ENCODE peak calls at places on chromosomes 7 and 10, in seven cellular contexts. T is neural crest cell, H is heart right ventricle, E is fibroblast of lung, D is fibroblast of the aortic adventitia, X is spleen, B is lower lobe of right lung. K is an unnamed sample.

GRCh38 chr10:96987842-96988175 is 155.7 kb downstream of the LCOR start:
- DNase-seq in T (no peak), H (no peak), E (no peak), D (no peak), X (no peak), B (no peak), K (peak)

GRCh38 chr10:97703398-97704067 is 10.0 kb upstream of the MARVELD1 start:
- DNase-seq in T (no peak), H (no peak), E (no peak), D (no peak), X (peak), B (no peak), K (no peak)

GRCh38 chr7:17807242-17807641 is 133.1 kb downstream of the SNX13 start:
- DNase-seq in T (no peak), H (no peak), E (no peak), D (no peak), X (no peak), B (no peak), K (no peak)

GRCh38 chr10:96833220-96834001 is 1.3 kb downstream of the LCOR start:
- DNase-seq in T (peak), H (no peak), E (peak), D (peak), X (no peak), B (no peak), K (no peak)

GRCh38 chr7:69677054-69677847 is 79.0 kb downstream of the AUTS2 start:
- DNase-seq in T (no peak), H (no peak), E (no peak), D (no peak), X (no peak), B (no peak), K (no peak)

GRCh38 chr10:86252573-86252972 is 114.0 kb downstream of the GRID1 start:
- DNase-seq in T (no peak), H (no peak), E (no peak), D (no peak), X (no peak), B (no peak), K (no peak)

GRCh38 chr10:26448706-26449435 is 10.7 kb downstream of the APBB1IP start:
- DNase-seq in T (no peak), H (no peak), E (no peak), D (no peak), X (no peak), B (no peak), K (no peak)

GRCh38 chr7:36006656-36007229 is 146.3 kb upstream of the EEPD1 start:
- DNase-seq in T (no peak), H (no peak), E (no peak), D (no peak), X (no peak), B (no peak), K (no peak)

GRCh38 chr10:52308251-52309031 is 5.6 kb upstream of the DKK1 start:
- DNase-seq in T (peak), H (peak), E (peak), D (peak), X (peak), B (peak), K (peak)

GRCh38 chr10:68792115-68792514 is 35.2 kb upstream of the STOX1 start:
- DNase-seq in T (no peak), H (no peak), E (peak), D (peak), X (no peak), B (no peak), K (no peak)

GRCh38 chr10:83896219-83896618 is 243.1 kb upstream of the GHITM start:
- DNase-seq in T (no peak), H (no peak), E (no peak), D (no peak), X (no peak), B (no peak), K (no peak)

GRCh38 chr7:116216956-116217570 is 6.7 kb downstream of the TES start:
- DNase-seq in T (no peak), H (no peak), E (peak), D (peak), X (no peak), B (no peak), K (peak)

GRCh38 chr10:129079705-129080104 is 387.3 kb upstream of the MGMT start:
- DNase-seq in T (no peak), H (peak), E (no peak), D (no peak), X (no peak), B (no peak), K (no peak)

GRCh38 chr10:34504534-34504933 is 310.6 kb downstream of the PARD3 start:
- DNase-seq in T (no peak), H (no peak), E (peak), D (peak), X (no peak), B (no peak), K (peak)

GRCh38 chr10:27568196-27569175 is 64.4 kb downstream of the RAB18 start:
- DNase-seq in T (no peak), H (no peak), E (no peak), D (no peak), X (no peak), B (no peak), K (no peak)

GRCh38 chr10:96317067-96317833 is 13.0 kb downstream of the DNTT start:
- DNase-seq in T (no peak), H (no peak), E (no peak), D (no peak), X (no peak), B (no peak), K (no peak)

GRCh38 chr10:86595496-86595895 is 58.9 kb upstream of the OPN4 start:
- DNase-seq in T (no peak), H (no peak), E (no peak), D (no peak), X (no peak), B (no peak), K (no peak)

DNA sequence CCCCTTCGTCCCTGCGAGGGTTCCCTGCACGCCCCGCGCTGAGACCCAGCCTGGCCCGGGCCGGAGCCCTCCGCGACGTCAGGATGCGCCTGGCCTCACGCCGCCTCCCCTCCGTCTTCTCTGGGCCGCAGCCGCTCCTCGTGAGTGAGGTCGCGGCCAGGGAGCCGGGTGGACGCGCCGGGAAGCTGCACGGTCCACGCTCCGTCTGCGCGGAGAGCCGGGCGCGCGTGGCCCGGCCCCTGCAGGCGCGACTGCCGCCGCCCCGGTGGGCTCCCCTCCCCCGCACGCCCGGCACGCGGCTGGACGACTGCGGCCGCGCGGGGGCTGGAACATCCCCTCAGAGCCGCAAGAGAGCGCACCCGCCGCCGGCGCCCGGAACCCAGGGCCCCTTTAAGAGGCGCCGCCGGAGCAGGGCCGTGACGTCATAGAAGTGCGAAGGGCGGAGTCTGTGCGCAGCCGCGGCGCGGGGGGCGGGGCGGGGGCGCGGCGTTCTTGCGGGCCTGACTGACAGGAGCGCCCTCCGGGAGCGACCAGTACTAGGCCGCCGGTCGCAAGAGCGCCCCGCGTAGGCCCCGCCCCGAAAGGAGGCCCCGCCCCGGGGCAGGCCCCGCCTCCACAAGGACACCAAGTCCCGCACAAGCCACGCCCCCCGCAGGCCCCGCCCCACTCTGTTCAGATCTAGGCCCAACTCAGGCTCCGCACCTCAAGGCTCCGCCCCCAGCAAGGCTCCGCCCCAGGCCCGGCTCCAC is 449 bp upstream of the INPP5A start:
- DNase-seq in T (peak), H (peak), E (peak), D (peak), X (peak), B (peak), K (peak)
- TF ChIP-seq CTCF in T (peak), H (peak), E (no peak), D (peak), X (peak), B (peak), K (peak)

GRCh38 chr7:101870361-101871062 is 53.1 kb downstream of the CUX1 start:
- DNase-seq in T (no peak), H (no peak), E (peak), D (no peak), X (no peak), B (no peak), K (no peak)
- TF ChIP-seq CTCF in T (no peak), H (no peak), E (no peak), D (peak), X (no peak), B (no peak), K (peak)

DNA sequence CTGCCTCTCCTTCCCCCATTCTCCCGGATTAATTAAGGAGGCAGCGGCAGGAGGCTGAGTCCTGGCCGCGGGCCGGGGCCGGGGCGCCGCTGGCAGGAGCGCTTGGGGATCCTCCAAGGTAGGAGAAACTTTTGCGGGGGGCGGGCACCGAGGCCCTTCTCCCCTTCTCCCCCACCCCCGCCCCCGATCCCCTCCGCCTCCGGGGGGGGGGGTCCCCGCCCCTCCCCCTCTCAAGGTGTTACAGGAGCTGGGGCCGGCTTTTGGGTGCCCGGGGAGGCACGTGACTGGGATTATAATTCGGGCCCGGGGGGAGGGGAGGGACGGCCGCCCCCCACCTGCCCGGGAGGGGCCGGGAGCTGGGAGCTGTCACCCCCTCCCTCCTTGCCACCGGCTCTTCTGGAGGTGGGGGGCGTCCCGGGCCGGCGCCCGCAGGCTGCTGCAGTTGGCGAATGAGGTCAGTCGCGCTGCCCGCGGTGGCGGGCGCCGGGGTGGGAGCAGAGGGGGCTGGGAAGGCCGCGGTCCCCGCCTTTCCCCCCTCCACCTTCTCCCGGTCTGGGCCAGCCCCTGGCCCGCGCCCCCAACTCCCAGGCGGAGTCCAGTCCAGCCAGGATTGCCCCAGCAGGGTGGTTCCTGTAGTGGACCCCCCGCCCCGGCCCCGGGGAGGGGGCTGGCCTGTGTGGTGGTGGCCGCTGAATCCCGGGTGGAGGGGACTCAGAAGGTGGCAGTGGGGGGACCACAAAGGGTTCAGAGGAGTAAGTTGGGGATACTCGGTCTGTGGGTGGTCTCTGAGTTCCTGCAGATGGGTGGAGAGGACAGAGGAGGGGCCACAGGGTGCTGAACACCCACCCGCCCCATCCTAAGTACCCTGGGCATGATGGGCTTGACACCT is 597 bp downstream of the GTF2IRD1 start:
- DNase-seq in T (peak), H (peak), E (no peak), D (no peak), X (no peak), B (no peak), K (no peak)
- TF ChIP-seq CTCF in T (no peak), H (no peak), E (no peak), D (no peak), X (no peak), B (no peak), K (no peak)

DNA sequence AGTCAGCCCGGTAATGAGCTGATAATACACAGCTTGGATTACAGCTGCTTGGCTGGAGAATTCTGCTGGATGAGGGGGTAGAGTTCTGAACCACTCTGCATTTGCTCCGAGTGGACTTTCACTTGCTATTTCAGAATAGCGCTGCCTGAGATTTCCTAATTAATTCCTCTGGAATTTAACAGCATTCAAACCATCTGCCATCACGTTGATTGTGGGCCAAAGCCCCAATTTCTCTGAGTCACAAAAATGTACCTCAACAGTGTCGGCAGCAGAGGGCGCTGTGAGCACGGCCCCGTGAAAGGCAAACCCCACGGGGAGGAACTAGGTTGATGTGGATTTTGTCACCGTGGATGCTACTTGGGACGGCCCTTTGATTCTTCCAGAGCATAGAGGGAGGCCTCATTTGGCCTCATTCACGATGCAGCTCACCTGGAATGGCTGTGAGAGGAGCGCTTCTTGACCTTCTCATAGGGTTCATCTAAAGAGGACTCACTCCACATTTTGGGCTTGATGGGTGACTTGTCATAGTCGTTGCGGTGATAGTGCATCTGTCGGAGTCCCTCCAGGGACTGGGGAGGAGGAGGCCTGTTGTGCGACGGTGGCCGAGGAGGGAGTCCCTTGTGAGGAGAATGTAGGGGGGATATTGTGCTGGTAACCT is 73.3 kb downstream of the PRPF18 start:
- DNase-seq in T (peak), H (peak), E (peak), D (peak), X (peak), B (peak), K (peak)
- TF ChIP-seq CTCF in T (peak), H (peak), E (peak), D (peak), X (peak), B (peak), K (peak)

DNA sequence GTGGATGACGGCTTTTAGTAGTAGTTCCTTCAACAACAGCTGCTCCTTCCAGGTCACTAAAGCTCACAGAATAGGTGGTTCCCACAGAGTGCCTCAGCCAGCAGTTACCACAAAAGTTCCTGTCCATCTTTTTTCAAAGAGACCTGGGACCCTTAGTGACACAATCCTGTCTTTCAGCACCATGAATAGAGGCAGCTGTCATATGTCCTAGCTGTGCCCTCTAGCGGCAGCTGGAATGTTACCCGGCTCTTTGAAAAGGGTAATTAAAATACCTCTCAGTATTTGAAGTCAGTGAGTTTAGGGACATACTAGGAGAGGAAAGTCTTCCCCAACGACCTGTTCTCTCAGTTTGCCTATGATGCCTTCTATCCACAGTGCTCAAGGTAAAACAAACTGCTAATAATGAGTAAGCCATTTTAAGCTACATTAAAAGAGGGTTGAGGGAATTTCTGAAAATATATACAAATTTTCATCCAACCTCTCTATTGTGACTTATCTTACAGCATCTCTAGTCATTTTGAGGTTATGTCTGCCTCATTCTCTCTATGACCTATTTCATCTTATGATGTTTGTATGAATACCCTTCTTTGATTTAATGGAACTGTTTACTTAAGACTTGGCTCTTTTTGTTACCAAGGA is 290.8 kb downstream of the NXPH1 start:
- DNase-seq in T (peak), H (no peak), E (no peak), D (no peak), X (no peak), B (no peak), K (no peak)
- TF ChIP-seq CTCF in T (peak), H (peak), E (no peak), D (no peak), X (peak), B (peak), K (peak)

DNA sequence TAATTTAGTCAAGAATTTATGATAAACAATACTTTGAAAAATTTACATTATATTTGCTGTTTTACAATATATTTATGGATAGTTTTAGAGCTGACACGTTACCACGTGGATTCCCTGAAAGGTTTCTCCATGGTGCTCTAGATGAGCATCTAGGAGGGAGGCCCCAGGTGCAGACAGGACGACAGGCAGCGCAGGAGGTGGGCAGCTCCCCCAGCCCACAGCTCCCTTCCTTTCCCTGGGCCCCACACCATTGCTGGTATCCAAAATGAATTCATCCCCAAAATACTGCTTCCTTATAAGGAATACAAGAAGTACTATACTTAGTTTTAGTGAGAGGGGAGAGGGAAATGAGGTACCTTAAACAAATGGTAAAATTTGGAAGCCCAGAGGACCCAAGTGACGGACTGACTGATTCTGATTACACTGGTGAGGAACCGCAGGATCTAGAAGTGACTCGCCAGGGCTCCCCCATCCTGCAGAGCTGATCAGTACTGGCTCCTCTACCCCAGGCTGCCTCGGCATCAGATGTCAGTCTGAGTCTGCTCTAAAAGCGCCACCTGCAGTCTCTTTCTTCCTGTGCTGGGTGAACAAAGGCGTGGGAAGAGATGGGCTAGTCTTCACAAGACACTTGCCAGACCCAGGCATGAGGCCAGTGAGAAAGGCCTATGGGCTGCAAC is 89.2 kb downstream of the DLG5 start:
- DNase-seq in T (peak), H (no peak), E (peak), D (no peak), X (peak), B (no peak), K (peak)
- TF ChIP-seq CTCF in T (peak), H (no peak), E (no peak), D (no peak), X (no peak), B (no peak), K (no peak)

GRCh38 chr10:91642831-91643692 is 10.2 kb upstream of the PPP1R3C start:
- DNase-seq in T (no peak), H (no peak), E (peak), D (no peak), X (no peak), B (no peak), K (peak)

DNA sequence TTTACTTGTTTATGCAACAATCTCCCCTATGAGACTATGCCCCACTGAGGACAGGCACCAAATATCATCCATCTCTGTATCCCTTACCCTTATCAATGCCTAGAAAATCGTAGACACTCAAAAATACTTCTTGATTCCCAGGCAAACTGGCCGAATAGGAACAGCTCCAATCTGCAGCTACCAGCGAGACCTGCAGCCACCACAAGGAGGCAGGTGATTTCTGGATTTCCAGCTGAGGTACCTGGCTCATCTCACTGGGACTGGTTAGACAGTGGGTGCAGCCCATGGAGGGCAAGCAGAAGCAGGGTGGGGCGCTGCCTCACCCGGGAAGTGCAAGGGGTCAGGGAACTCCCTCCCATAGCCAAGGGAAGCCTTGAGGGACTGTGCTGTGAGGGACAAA is 10.8 kb upstream of the PPP1R3C start:
- DNase-seq in T (no peak), H (no peak), E (no peak), D (no peak), X (no peak), B (no peak), K (no peak)
- TF ChIP-seq CTCF in T (peak), H (no peak), E (no peak), D (peak), X (no peak), B (no peak), K (peak)

K was measured in HFFc6.